ENCODE peak calls at places on chromosomes 16 and 17, in six cellular contexts. O is CD8-positive, alpha-beta T cell; C is fibroblast of lung; H is A549; M is ascending aorta; L is lower leg skin. Z is an unnamed sample.

GRCh38 chr17:43900183-43900857 is 7.0 kb downstream of the MPP2 start:
- DNase-seq in O (peak; percentile 78), C (peak; percentile 74), H (peak; percentile 88), M (no peak), L (peak; percentile 96), Z (peak; percentile 88)

GRCh38 chr17:21425736-21426135 is 49.6 kb downstream of the KCNJ12 start:
- DNase-seq in O (no peak), C (no peak), H (no peak), M (no peak), L (no peak), Z (no peak)

GRCh38 chr16:525520-526180 is 1.9 kb upstream of the CAPN15 start:
- DNase-seq in O (peak; percentile 63), C (peak; percentile 91), H (peak; percentile 72), M (no peak), L (no peak), Z (no peak)

GRCh38 chr16:23288209-23288608 is 13.9 kb upstream of the SCNN1B start:
- DNase-seq in O (no peak), C (no peak), H (no peak), M (no peak), L (no peak), Z (no peak)

GRCh38 chr17:39666601-39667261 is 1.5 kb upstream of the PNMT start:
- DNase-seq in O (no peak), C (no peak), H (peak; percentile 35), M (no peak), L (no peak), Z (no peak)

GRCh38 chr16:70730944-70731343 is 45.1 kb upstream of the MTSS2 start:
- DNase-seq in O (no peak), C (no peak), H (no peak), M (no peak), L (no peak), Z (no peak)

GRCh38 chr17:5815396-5815795 is 231.1 kb upstream of the NLRP1 start:
- DNase-seq in O (no peak), C (no peak), H (no peak), M (no peak), L (no peak), Z (no peak)

GRCh38 chr16:83187404-83187803 is 560.6 kb downstream of the CDH13 start:
- DNase-seq in O (no peak), C (peak; percentile 81), H (no peak), M (no peak), L (no peak), Z (no peak)

GRCh38 chr17:40075216-40076100 is 12.7 kb downstream of the THRA start:
- DNase-seq in O (peak; percentile 64), C (no peak), H (peak; percentile 75), M (peak; percentile 73), L (no peak), Z (peak; percentile 73)

GRCh38 chr17:43616865-43617264 is 44.9 kb downstream of the MEOX1 start:
- DNase-seq in O (no peak), C (no peak), H (no peak), M (no peak), L (no peak), Z (no peak)

GRCh38 chr17:67477687-67478086 is 100.6 kb downstream of the PITPNC1 start:
- DNase-seq in O (peak; percentile 63), C (peak; percentile 69), H (no peak), M (no peak), L (peak; percentile 50), Z (no peak)

GRCh38 chr16:31785126-31785525 is 88.5 kb upstream of the ZNF267 start:
- DNase-seq in O (no peak), C (no peak), H (no peak), M (no peak), L (no peak), Z (no peak)

GRCh38 chr17:933168-934083 is 46.1 kb downstream of the NXN start:
- DNase-seq in O (no peak), C (peak; percentile 100), H (peak; percentile 89), M (no peak), L (no peak), Z (no peak)

GRCh38 chr16:88264641-88265285 is 118.0 kb upstream of the ZNF469 start:
- DNase-seq in O (peak; percentile 53), C (peak; percentile 89), H (peak; percentile 94), M (peak; percentile 87), L (peak; percentile 100), Z (peak; percentile 26)

GRCh38 chr17:44522883-44523671 is 19.9 kb upstream of the GPATCH8 start:
- DNase-seq in O (no peak), C (peak; percentile 44), H (peak; percentile 84), M (no peak), L (no peak), Z (peak; percentile 77)

GRCh38 chr17:76248013-76248782 is 7.9 kb upstream of the RNF157 start:
- DNase-seq in O (no peak), C (no peak), H (no peak), M (no peak), L (peak; percentile 63), Z (no peak)

GRCh38 chr17:50844117-50844700 is 8.8 kb downstream of the WFIKKN2 start:
- DNase-seq in O (no peak), C (no peak), H (no peak), M (no peak), L (peak; percentile 85), Z (no peak)

GRCh38 chr16:87487361-87487924 is 5.4 kb downstream of the ZCCHC14 start:
- DNase-seq in O (no peak), C (peak; percentile 28), H (no peak), M (no peak), L (peak; percentile 90), Z (no peak)

GRCh38 chr17:55433029-55433628 is 11.5 kb upstream of the MMD start:
- DNase-seq in O (no peak), C (peak; percentile 65), H (peak; percentile 85), M (no peak), L (no peak), Z (no peak)

GRCh38 chr17:48053758-48054237 is 5.6 kb downstream of the NFE2L1 start:
- DNase-seq in O (no peak), C (no peak), H (no peak), M (no peak), L (no peak), Z (no peak)

GRCh38 chr17:40121191-40121885 is 433 bp upstream of the MSL1 start:
- DNase-seq in O (peak; percentile 29), C (peak; percentile 51), H (peak; percentile 61), M (no peak), L (no peak), Z (peak; percentile 45)

GRCh38 chr17:44970136-44970737 is 2.1 kb upstream of the C1QL1 start:
- DNase-seq in O (peak; percentile 26), C (peak; percentile 31), H (no peak), M (no peak), L (no peak), Z (no peak)

GRCh38 chr16:78045865-78046581 is 23.7 kb downstream of the CLEC3A start:
- DNase-seq in O (no peak), C (peak; percentile 65), H (peak; percentile 36), M (no peak), L (no peak), Z (peak; percentile 99)

GRCh38 chr16:23516366-23517137 is 6.3 kb upstream of the GGA2 start:
- DNase-seq in O (no peak), C (no peak), H (no peak), M (no peak), L (no peak), Z (no peak)

GRCh38 chr16:68642436-68643064 is 2.6 kb upstream of the CDH3 start:
- DNase-seq in O (no peak), C (peak; percentile 64), H (no peak), M (no peak), L (no peak), Z (peak; percentile 51)

GRCh38 chr16:15037745-15038144 is 18.1 kb downstream of the NTAN1 start:
- DNase-seq in O (no peak), C (no peak), H (no peak), M (no peak), L (no peak), Z (no peak)

GRCh38 chr16:10584956-10585561 is 4.7 kb upstream of the EMP2 start:
- DNase-seq in O (no peak), C (peak; percentile 73), H (no peak), M (no peak), L (no peak), Z (no peak)

GRCh38 chr17:76232342-76232741 is 8.0 kb downstream of the RNF157 start:
- DNase-seq in O (no peak), C (peak; percentile 65), H (no peak), M (no peak), L (no peak), Z (no peak)

GRCh38 chr17:44916781-44917241 is 1.5 kb upstream of the GFAP start:
- DNase-seq in O (no peak), C (peak; percentile 58), H (no peak), M (no peak), L (peak; percentile 86), Z (no peak)

GRCh38 chr17:79324219-79324618 is 249.6 kb downstream of the ENGASE start:
- DNase-seq in O (no peak), C (no peak), H (no peak), M (no peak), L (no peak), Z (no peak)
- TF ChIP-seq CTCF in O (no peak), C (no peak), H (no peak), M (no peak), L (no peak), Z (no peak)

GRCh38 chr16:51490866-51491265 is 339.8 kb upstream of the SALL1 start:
- DNase-seq in O (no peak), C (no peak), H (no peak), M (no peak), L (no peak), Z (no peak)
- TF ChIP-seq CTCF in O (no peak), C (no peak), H (no peak), M (no peak), L (no peak), Z (no peak)

GRCh38 chr17:82913304-82914043 is 73.7 kb upstream of the ZNF750 start:
- DNase-seq in O (no peak), C (no peak), H (peak; percentile 31), M (no peak), L (no peak), Z (no peak)

GRCh38 chr17:82912571-82913089 is 72.8 kb upstream of the ZNF750 start:
- DNase-seq in O (no peak), C (no peak), H (no peak), M (no peak), L (no peak), Z (no peak)

GRCh38 chr17:82915697-82916027 is 75.8 kb upstream of the ZNF750 start:
- DNase-seq in O (no peak), C (no peak), H (no peak), M (no peak), L (no peak), Z (no peak)

GRCh38 chr17:82915010-82915696 is 75.3 kb upstream of the ZNF750 start:
- DNase-seq in O (no peak), C (no peak), H (no peak), M (no peak), L (no peak), Z (no peak)

DNA sequence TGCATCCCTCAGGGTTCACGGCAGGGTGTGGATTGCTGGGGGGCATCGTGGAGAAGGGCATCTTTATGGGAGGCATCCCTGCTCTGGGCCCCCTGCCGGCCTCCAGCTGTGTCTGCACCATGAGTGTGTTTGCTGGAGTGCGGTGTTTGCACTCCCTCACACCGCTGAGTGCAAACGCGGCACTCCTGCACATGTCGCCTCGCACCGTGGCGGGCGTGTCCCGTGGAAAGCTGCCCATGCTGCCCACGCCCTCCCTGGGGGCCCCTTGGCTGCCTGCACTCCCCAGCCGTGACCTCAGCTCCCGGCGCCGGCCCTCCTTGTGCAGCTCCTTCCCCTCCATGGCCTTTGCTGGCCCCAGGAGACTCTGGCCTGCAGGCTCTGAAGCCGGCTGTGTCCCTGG is 74.6 kb upstream of the ZNF750 start:
- DNase-seq in O (no peak), C (no peak), H (no peak), M (no peak), L (no peak), Z (no peak)
- TF ChIP-seq CTCF in O (no peak), C (no peak), H (no peak), M (no peak), L (no peak), Z (no peak)

GRCh38 chr16:55647798-55648197 is 8.0 kb upstream of the SLC6A2 start:
- DNase-seq in O (no peak), C (no peak), H (no peak), M (no peak), L (no peak), Z (no peak)
- TF ChIP-seq CTCF in O (no peak), C (peak; percentile 9), H (no peak), M (no peak), L (no peak), Z (no peak)

Z was measured in endothelial cell.